ENCODE peak calls at places on chromosomes 16 and 17, in seven cellular contexts. R is WTC11, G is ovary, T is cardiac muscle cell, S is nephron progenitor cell, Y is AG09309, A is fibroblast of the aortic adventitia. D is an unnamed sample.

GRCh38 chr16:58511933-58512815 is 3.1 kb upstream of the SETD6 start:
- DNase-seq in G (peak), A (peak), T (peak), R (peak), Y (no peak), S (peak), D (peak)

GRCh38 chr16:22727285-22728166 is 86.4 kb upstream of the HS3ST2 start:
- DNase-seq in G (no peak), Y (no peak), T (no peak), A (no peak), R (no peak), S (no peak), D (no peak)

GRCh38 chr17:73715714-73716113 is 71.5 kb upstream of the SDK2 start:
- DNase-seq in A (no peak), T (no peak), R (no peak), Y (no peak), G (no peak), S (no peak), D (no peak)

GRCh38 chr17:20920813-20921199 is 122.0 kb downstream of the USP22 start:
- DNase-seq in G (no peak), A (peak), S (no peak), T (peak), R (no peak), Y (no peak), D (no peak)

GRCh38 chr16:2034695-2035430 is 8.2 kb downstream of the NHERF2 start:
- DNase-seq in G (no peak), A (no peak), T (no peak), Y (no peak), R (no peak), S (no peak), D (no peak)

GRCh38 chr16:324451-325334 is 27.8 kb downstream of the AXIN1 start:
- DNase-seq in A (no peak), R (peak), T (no peak), Y (no peak), G (no peak), S (no peak), D (no peak)

GRCh38 chr16:27253526-27253930 is 15.0 kb downstream of the NSMCE1 start:
- DNase-seq in T (peak), G (no peak), R (no peak), S (no peak), A (peak), Y (no peak), D (no peak)

GRCh38 chr17:34255841-34256240 is 756 bp downstream of the CCL2 start:
- DNase-seq in A (no peak), G (no peak), S (no peak), R (no peak), Y (no peak), T (no peak), D (no peak)

GRCh38 chr16:87918314-87918713 is 18.0 kb downstream of the CA5A start:
- DNase-seq in R (no peak), S (no peak), G (peak), A (peak), Y (no peak), T (no peak), D (no peak)

GRCh38 chr16:3881499-3881995 is 1.0 kb upstream of the CREBBP start:
- DNase-seq in Y (no peak), T (no peak), R (peak), A (no peak), G (peak), S (no peak), D (no peak)

GRCh38 chr17:3603119-3603869 is 5.9 kb downstream of the TRPV1 start:
- DNase-seq in S (no peak), T (peak), A (peak), R (no peak), G (no peak), Y (peak), D (no peak)

GRCh38 chr17:51820252-51820651 is 338.3 kb downstream of the CA10 start:
- DNase-seq in S (no peak), T (no peak), R (no peak), G (no peak), Y (no peak), A (no peak), D (no peak)

GRCh38 chr17:78132086-78132676 is 1.6 kb downstream of the TMC8 start:
- DNase-seq in Y (no peak), S (peak), A (no peak), R (peak), T (no peak), G (no peak), D (peak)

GRCh38 chr17:45101883-45102811 is 30.2 kb downstream of the PLCD3 start:
- DNase-seq in R (no peak), T (no peak), Y (no peak), G (no peak), A (peak), S (no peak), D (no peak)

GRCh38 chr17:64133546-64134215 is 3.7 kb upstream of the ERN1 start:
- DNase-seq in Y (no peak), R (no peak), G (no peak), S (peak), A (peak), T (peak), D (no peak)

GRCh38 chr16:48076455-48077012 is 79.3 kb downstream of the ABCC12 start:
- DNase-seq in G (no peak), R (no peak), T (no peak), A (peak), Y (no peak), S (no peak), D (no peak)

GRCh38 chr16:75293173-75293572 is 41.7 kb upstream of the BCAR1 start:
- DNase-seq in A (no peak), Y (no peak), T (no peak), S (no peak), G (no peak), R (no peak), D (no peak)

GRCh38 chr16:71900336-71900735 is 5.0 kb downstream of the IST1 start:
- DNase-seq in Y (no peak), S (no peak), T (peak), R (no peak), G (no peak), A (peak), D (no peak)

GRCh38 chr16:79982862-79983261 is 382.3 kb upstream of the MAF start:
- DNase-seq in Y (no peak), A (no peak), G (no peak), T (no peak), R (no peak), S (no peak), D (no peak)

GRCh38 chr17:50514936-50515702 is 6.9 kb downstream of the MYCBPAP start:
- DNase-seq in A (peak), Y (no peak), T (peak), R (no peak), G (peak), S (no peak), D (no peak)

GRCh38 chr16:31404353-31405064 is 11.4 kb downstream of the ITGAD start:
- DNase-seq in T (peak), R (no peak), G (no peak), Y (no peak), S (no peak), A (peak), D (no peak)

GRCh38 chr17:32590974-32591373 is 104.2 kb downstream of the CDK5R1 start:
- DNase-seq in R (no peak), T (no peak), S (no peak), G (no peak), Y (no peak), A (no peak), D (no peak)

GRCh38 chr17:11561281-11561680 is 37.0 kb upstream of the DNAH9 start:
- DNase-seq in Y (no peak), R (no peak), G (no peak), S (no peak), A (no peak), T (no peak), D (no peak)

GRCh38 chr17:33233855-33234228 is 59.3 kb downstream of the ASIC2 start:
- DNase-seq in T (no peak), A (no peak), Y (no peak), S (no peak), R (no peak), G (peak), D (no peak)

GRCh38 chr16:72195609-72196008 is 23.7 kb upstream of the PMFBP1 start:
- DNase-seq in A (no peak), S (peak), G (no peak), Y (no peak), R (peak), T (no peak), D (peak)

GRCh38 chr17:3659541-3660111 is 8.8 kb downstream of the TAX1BP3 start:
- DNase-seq in Y (peak), S (no peak), T (peak), R (no peak), G (peak), A (peak), D (no peak)

GRCh38 chr16:30777591-30778297 is 9.3 kb downstream of the ZNF629 start:
- DNase-seq in R (no peak), T (no peak), A (no peak), S (peak), G (no peak), Y (no peak), D (no peak)

GRCh38 chr17:81000631-81001357 is 9.2 kb downstream of the CHMP6 start:
- DNase-seq in G (no peak), T (no peak), R (no peak), Y (no peak), A (no peak), S (no peak), D (no peak)

GRCh38 chr16:19138601-19139000 is 24.8 kb downstream of the ITPRIPL2 start:
- DNase-seq in R (no peak), T (peak), A (peak), Y (no peak), S (peak), G (peak), D (no peak)

GRCh38 chr17:48961516-48962233 is 6.7 kb downstream of the GIP start:
- DNase-seq in R (peak), Y (no peak), G (no peak), A (peak), S (peak), T (peak), D (peak)

GRCh38 chr17:63399316-63399715 is 46.8 kb downstream of the CYB561 start:
- DNase-seq in G (no peak), S (no peak), T (peak), Y (no peak), R (no peak), A (peak), D (no peak)

GRCh38 chr16:85017151-85017550 is 5.8 kb upstream of the ZDHHC7 start:
- DNase-seq in A (peak), R (no peak), Y (no peak), T (peak), S (no peak), G (no peak), D (no peak)

GRCh38 chr17:68296217-68297140 is 5.2 kb downstream of the ARSG start:
- DNase-seq in G (no peak), R (no peak), A (no peak), T (no peak), S (no peak), Y (no peak), D (no peak)

GRCh38 chr17:57834146-57834741 is 15.6 kb downstream of the MRPS23 start:
- DNase-seq in Y (no peak), G (no peak), A (peak), S (peak), R (peak), T (no peak), D (no peak)
- TF ChIP-seq CTCF in Y (peak), G (no peak), A (peak), S (no peak), R (no peak), T (no peak), D (peak)

GRCh38 chr16:67179421-67180080 is 4.2 kb downstream of the MATCAP1 start:
- DNase-seq in G (no peak), Y (no peak), A (no peak), T (no peak), R (peak), S (no peak), D (no peak)
- TF ChIP-seq CTCF in G (no peak), Y (no peak), A (no peak), T (no peak), R (no peak), S (no peak), D (no peak)

DNA sequence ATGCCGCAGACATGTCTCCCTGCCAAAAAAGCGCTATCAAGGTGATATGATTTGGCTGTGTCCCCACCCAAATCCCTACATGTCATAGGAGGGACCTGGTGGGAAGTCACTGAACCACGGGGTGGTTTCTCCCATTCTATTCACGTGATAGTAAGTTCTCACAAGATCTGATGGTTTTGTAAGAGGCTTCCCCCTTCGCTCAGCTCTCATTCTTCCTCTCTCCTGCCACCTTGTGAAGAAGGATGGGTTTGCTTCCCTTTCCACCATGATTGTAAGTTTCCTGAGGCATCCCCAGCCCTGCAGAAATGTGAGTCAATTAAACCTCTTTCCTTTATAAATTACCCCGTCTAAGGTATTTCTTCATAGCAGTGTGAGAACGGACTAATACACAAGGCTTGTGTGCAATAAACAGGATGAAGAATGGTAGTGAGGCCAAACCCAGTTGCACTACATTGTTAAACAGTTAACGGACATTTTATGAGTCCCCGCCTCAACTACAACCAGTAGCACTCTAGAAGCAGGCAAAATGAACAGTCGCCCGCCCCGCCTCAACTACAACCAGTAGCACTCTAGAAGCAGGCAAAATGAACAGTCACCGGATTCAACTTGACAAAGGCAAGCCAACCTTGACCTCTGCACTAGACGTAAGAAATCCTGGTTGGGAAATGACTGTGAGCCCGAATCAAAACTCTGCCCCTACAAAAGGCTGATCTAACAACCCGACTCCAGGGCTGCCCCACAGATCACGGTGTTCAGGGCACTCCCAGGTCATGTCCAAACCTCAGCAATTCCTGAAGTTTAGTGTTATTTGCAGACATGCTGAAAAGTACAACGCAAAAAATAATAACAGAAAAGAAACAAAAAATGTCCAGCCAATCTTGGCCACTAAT is 26.3 kb downstream of the VPS53 start:
- DNase-seq in R (peak), G (no peak), S (no peak), A (peak), T (peak), Y (no peak), D (no peak)
- TF ChIP-seq CTCF in R (no peak), G (no peak), S (peak), A (peak), T (peak), Y (peak), D (peak)

DNA sequence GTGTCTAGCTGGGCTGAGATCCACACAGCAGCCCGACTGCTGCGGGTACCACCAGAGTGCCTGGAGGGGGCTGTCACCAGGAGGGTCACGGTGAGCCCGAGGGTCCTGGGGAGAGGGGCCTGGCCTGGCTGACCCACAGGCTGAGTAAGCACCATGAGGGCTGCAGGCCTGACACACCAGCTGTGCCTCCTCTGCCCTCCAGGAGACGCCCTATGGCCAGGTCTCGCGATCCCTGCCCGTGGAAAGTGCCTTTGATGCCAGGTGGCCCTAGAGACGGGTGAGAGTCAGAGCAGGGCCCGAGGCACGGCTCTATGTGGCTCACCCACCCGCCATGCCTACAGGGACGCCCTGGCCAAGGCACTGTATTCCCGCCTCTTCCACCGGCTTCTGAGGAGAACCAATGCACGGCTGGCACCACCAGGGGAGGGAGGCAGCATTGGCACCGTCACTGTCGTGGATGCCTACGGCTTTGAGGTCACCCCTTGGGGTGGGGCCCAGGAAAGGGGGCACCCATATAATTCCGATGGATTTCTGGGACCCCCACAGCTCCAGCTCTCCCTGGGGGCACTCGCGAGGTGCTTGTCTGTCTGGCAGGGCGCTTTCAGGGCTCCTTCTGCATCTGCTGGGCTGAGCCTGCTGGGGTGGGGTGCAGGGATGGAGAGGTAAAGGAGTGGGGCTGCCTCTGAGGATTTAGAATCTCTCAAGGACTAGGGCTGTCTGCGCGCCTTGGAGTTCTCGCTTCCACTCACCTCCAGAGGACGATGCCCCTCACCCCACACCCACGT is 7.1 kb downstream of the MYO15B start:
- DNase-seq in G (no peak), T (no peak), A (no peak), R (no peak), Y (no peak), S (no peak), D (no peak)
- TF ChIP-seq CTCF in G (no peak), T (no peak), A (no peak), R (no peak), Y (no peak), S (no peak), D (no peak)

D was measured in progenitor cell of endocrine pancreas.